ENCODE peak calls at places on chromosomes 16 and 17, in seven cellular contexts. R, H, O, A, J, S and Y are unnamed samples.

GRCh38 chr17:4972752-4973151 is 5.1 kb upstream of the SPAG7 start:
- DNase-seq in O (no peak), R (no peak), J (no peak), A (no peak), H (no peak), S (no peak), Y (no peak)

GRCh38 chr17:78997881-78998280 is 11.7 kb downstream of the CANT1 start:
- DNase-seq in A (peak), O (no peak), H (no peak), S (no peak), R (no peak), J (no peak), Y (no peak)

GRCh38 chr16:1459967-1460366 is 14.9 kb downstream of the CLCN7 start:
- DNase-seq in H (no peak), R (no peak), S (no peak), J (no peak), A (no peak), O (no peak), Y (no peak)

GRCh38 chr17:79223953-79224352 is 149.3 kb downstream of the ENGASE start:
- DNase-seq in J (no peak), O (no peak), S (no peak), H (no peak), R (no peak), A (no peak), Y (no peak)

GRCh38 chr17:28057731-28058246 is 15.3 kb downstream of the NLK start:
- DNase-seq in O (peak), J (no peak), S (no peak), A (peak), R (no peak), H (peak), Y (peak)

GRCh38 chr17:34249497-34249877 is 5.6 kb upstream of the CCL2 start:
- DNase-seq in J (no peak), O (no peak), S (no peak), R (no peak), H (no peak), A (no peak), Y (no peak)

GRCh38 chr17:13933597-13934276 is 135.6 kb upstream of the COX10 start:
- DNase-seq in O (no peak), J (no peak), S (no peak), R (no peak), H (no peak), A (no peak), Y (no peak)

GRCh38 chr16:1749152-1750117 is 21.9 kb downstream of the NME3 start:
- DNase-seq in O (peak), A (no peak), S (no peak), R (no peak), J (no peak), H (no peak), Y (no peak)

GRCh38 chr17:51435641-51436091 is 175.3 kb downstream of the UTP18 start:
- DNase-seq in O (peak), S (peak), H (peak), R (peak), A (peak), J (peak), Y (peak)

GRCh38 chr16:66395806-66396555 is 29.5 kb downstream of the CDH5 start:
- DNase-seq in H (no peak), J (no peak), S (no peak), A (no peak), R (no peak), O (no peak), Y (no peak)

GRCh38 chr17:74951065-74951464 is 15.4 kb downstream of the OTOP3 start:
- DNase-seq in S (no peak), H (no peak), O (no peak), R (no peak), J (no peak), A (no peak), Y (no peak)

GRCh38 chr17:27236710-27237315 is 57.1 kb upstream of the WSB1 start:
- DNase-seq in O (peak), R (peak), A (peak), J (peak), S (peak), H (peak), Y (peak)

GRCh38 chr17:57735707-57736106 is 9.4 kb downstream of the CCDC182 start:
- DNase-seq in H (no peak), A (no peak), R (peak), O (no peak), S (no peak), J (no peak), Y (peak)

GRCh38 chr17:57735230-57735629 is 9.9 kb downstream of the CCDC182 start:
- DNase-seq in R (no peak), O (no peak), J (no peak), H (no peak), A (no peak), S (no peak), Y (peak)

GRCh38 chr17:57740225-57740528 is 4.9 kb downstream of the CCDC182 start:
- DNase-seq in S (no peak), A (no peak), J (no peak), R (no peak), O (no peak), H (no peak), Y (no peak)

GRCh38 chr17:57737450-57737849 is 7.6 kb downstream of the CCDC182 start:
- DNase-seq in S (no peak), O (no peak), J (no peak), H (no peak), A (no peak), R (no peak), Y (no peak)

DNA sequence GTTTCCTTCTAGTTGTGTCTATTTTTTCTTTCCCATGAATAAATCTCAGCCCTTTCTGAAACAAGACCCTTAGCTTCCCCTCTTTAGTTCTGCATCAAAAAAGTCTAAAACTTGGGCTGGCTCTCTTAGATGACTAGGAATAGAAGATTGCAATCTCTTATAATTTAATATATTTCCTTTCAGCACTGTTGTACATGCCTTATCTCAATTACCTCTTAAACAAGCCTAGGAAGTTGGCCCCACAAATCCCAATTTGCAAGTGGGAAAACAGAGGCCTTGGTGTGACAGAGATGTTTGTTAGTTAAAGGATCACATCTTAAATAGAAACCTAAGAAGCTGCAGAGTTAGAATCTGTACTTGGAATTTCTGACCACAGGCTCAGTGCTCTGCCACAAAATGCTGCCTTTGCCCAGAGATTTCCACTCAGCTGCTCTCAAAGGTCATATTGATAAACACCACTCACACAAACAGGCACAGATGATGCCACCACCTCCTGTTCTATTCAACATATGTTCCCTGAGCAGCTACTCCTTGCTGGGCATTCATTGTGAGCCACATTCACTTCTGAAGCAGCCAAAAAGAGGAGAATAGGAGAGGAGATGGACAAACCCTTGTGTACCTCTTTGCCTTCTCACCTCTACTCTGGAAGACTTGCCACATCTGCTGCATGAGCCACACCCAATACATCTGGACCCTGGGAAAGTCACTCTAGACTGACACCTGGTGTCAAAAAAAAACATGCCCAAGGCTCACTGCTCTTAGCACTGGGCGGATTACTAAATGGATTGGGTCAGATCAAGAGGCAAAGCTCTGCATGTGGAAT is 5.5 kb downstream of the CCDC182 start:
- DNase-seq in H (peak), J (no peak), A (peak), O (no peak), S (no peak), R (peak), Y (peak)
- TF ChIP-seq CTCF in H (peak), J (peak), A (peak), O (peak), S (peak), R (peak), Y (peak)

DNA sequence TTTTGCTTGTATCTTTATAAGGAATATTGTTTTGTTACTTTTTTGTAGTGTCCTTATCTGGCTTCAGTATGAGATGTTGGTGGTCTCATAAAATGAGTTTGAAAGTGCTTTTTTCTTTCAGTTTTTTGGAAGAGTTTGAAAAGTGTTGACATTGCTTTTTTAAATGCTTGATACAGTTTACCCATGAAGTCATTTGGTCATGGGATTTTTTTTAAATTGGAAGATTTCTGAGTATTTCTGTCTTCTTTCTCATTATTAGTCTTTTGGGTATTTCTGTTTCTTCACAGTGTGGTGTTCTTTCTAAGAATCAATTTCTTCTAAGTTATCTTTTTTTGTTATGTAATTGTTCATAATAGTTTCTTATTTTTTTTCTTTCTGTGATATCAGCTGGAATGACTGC is 15.1 kb downstream of the ZNF267 start:
- DNase-seq in R (no peak), J (no peak), H (no peak), S (no peak), O (no peak), A (no peak), Y (no peak)
- TF ChIP-seq CTCF in R (no peak), J (no peak), H (no peak), S (no peak), O (no peak), A (no peak), Y (no peak)

DNA sequence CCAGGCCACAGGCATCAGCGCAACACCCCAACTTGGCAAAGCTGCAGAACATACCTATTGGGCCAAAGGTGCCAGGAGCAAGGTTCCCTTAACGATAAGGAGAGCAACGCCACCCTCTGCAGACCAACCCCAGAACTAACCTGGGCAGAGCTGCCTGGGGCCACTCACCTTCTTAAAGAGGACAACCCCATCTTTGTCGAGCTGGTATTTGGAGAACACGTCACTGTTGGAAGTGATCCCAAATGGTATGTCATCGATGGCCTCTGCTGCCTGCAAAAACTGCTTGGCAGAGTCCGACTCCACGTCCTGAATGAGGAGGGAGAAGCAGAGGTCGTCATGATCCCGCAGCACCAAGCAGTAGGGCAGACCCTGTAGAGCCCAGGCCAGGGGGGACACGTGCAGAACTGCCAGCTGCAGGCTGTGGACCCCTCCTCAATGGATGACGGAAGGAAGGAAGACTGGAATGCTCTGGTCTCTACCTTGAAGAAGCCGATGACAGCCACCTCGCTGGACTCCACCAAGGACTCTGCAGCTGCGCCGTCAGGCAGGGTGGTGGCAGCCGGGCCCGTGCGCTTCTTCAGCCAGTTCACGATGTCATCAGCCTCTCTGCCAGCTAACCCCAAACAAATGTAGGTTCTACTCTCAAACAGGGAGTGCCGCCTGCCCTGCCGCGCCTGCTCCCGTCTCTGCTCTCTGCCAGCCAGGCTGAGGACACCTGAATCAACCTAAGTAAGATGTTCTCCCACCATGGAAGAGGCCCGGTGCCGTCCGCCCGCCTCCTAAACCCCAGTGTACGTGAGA is 5.2 kb downstream of the P4HB start:
- DNase-seq in J (no peak), A (no peak), S (no peak), O (no peak), H (no peak), R (no peak), Y (no peak)
- TF ChIP-seq CTCF in J (no peak), A (no peak), S (no peak), O (no peak), H (no peak), R (no peak), Y (no peak)

DNA sequence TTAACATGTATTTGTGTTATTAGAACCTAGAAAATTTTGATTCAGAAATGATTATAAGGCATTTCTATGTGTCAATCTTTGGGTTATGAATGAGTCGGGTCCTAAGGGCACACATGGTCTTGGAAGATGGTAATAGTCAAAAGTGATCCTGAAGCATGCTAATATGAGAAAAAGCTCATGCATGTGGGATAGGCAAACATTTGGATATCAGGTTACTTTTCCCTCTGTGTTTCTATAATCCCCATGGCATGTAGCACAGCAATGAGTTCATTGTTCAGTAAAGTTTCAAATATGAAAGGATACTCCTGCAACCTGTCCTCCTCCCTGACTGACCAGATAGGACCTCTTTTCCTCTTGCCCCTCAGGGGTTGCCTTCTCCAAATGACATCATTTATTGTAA is 249.9 kb upstream of the MON1B start:
- DNase-seq in O (peak), A (no peak), J (no peak), R (no peak), S (no peak), H (no peak), Y (no peak)
- TF ChIP-seq CTCF in O (no peak), A (no peak), J (no peak), R (no peak), S (no peak), H (no peak), Y (no peak)

GRCh38 chr17:10875984-10876555 is 38.2 kb upstream of the PIRT start:
- DNase-seq in O (peak), R (peak), A (peak), J (peak), S (peak), H (peak), Y (peak)

GRCh38 chr17:10881959-10882358 is 44.1 kb upstream of the PIRT start:
- DNase-seq in S (no peak), O (no peak), R (no peak), J (no peak), A (no peak), H (no peak), Y (no peak)

GRCh38 chr17:10875411-10875810 is 37.5 kb upstream of the PIRT start:
- DNase-seq in A (peak), S (peak), R (no peak), H (peak), J (peak), O (no peak), Y (peak)

DNA sequence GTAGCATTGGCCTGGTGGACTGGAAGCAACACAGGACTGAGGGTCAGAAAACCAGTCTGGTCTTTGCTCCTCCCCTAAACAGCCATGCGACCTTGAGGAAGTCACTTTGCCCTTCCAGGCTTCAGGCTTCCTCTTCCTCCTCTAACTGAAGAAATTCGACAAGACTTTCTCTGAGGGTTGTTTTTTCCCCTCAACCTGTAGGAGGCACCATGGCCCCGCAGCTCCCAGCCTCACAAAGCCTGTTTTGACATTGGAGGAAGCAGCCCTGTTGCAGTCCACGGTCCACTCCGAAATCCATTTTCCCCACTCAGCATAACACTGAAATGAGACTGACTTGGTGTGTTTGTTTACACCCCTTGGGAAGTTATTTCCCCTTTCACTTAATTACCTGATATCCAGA is 41.2 kb upstream of the PIRT start:
- DNase-seq in S (peak), A (no peak), O (no peak), H (no peak), J (peak), R (no peak), Y (no peak)
- TF ChIP-seq CTCF in S (peak), A (no peak), O (no peak), H (no peak), J (peak), R (peak), Y (no peak)